ENCODE peak calls at places on chromosomes 5 and 9, in four cellular contexts. C is HepG2, Z is GM12878, N is H1. E is an unnamed sample.

GRCh38 chr9:135567311-135567710 is 5.8 kb downstream of the PAEP start:
- DNase-seq in N (no peak), Z (no peak), C (no peak), E (no peak)

GRCh38 chr5:66869347-66869746 is 273.2 kb downstream of the MAST4 start:
- DNase-seq in C (no peak), Z (no peak), N (no peak), E (no peak)

GRCh38 chr5:18325431-18325830 is 691.2 kb downstream of the TAF11L14 start:
- DNase-seq in N (no peak), Z (no peak), C (no peak), E (no peak)

GRCh38 chr5:58357121-58357520 is 102.8 kb downstream of the PLK2 start:
- DNase-seq in Z (no peak), C (no peak), N (no peak), E (no peak)

GRCh38 chr9:86766912-86767311 is 180.4 kb downstream of the GAS1 start:
- DNase-seq in C (peak; percentile 13), Z (no peak), N (peak; percentile 7), E (no peak)

GRCh38 chr9:89844075-89844474 is 239.3 kb downstream of the GADD45G start:
- DNase-seq in C (no peak), N (no peak), Z (no peak), E (no peak)

GRCh38 chr5:28014779-28015178 is 976.4 kb upstream of the CDH9 start:
- DNase-seq in Z (no peak), N (no peak), C (peak; percentile 48), E (peak; percentile 18)

GRCh38 chr9:129509508-129509907 is 111.4 kb downstream of the C9orf50 start:
- DNase-seq in N (no peak), Z (no peak), C (no peak), E (no peak)

GRCh38 chr9:90706230-90706629 is 63.6 kb upstream of the DIRAS2 start:
- DNase-seq in C (no peak), Z (no peak), N (no peak), E (no peak)

GRCh38 chr9:137555179-137555578 is 3.5 kb downstream of the MRPL41 start:
- DNase-seq in N (no peak), C (no peak), Z (no peak), E (no peak)

GRCh38 chr5:145780961-145781360 is 54.2 kb downstream of the PRELID2 start:
- DNase-seq in Z (no peak), C (no peak), N (no peak), E (no peak)

GRCh38 chr5:149195337-149195887 is 54.1 kb downstream of the ABLIM3 start:
- DNase-seq in Z (no peak), C (no peak), N (no peak), E (no peak)

GRCh38 chr5:166909040-166909439 is 1382.4 kb upstream of the WWC1 start:
- DNase-seq in N (no peak), C (no peak), Z (no peak), E (no peak)

GRCh38 chr9:99426443-99426842 is 204.4 kb downstream of the SEC61B start:
- DNase-seq in N (no peak), Z (no peak), C (no peak), E (no peak)

GRCh38 chr5:157917909-157918809 is 59.2 kb upstream of the CLINT1 start:
- DNase-seq in N (peak; percentile 50), Z (no peak), C (peak; percentile 58), E (peak; percentile 56)

GRCh38 chr9:26321935-26322334 is 570.7 kb downstream of the CAAP1 start:
- DNase-seq in Z (no peak), N (no peak), C (no peak), E (no peak)

GRCh38 chr5:71882826-71883744 is 164.0 kb downstream of the CARTPT start:
- DNase-seq in C (no peak), N (no peak), Z (no peak), E (no peak)

GRCh38 chr5:52579391-52579790 is 208.3 kb upstream of the ITGA1 start:
- DNase-seq in Z (no peak), C (no peak), N (no peak), E (no peak)

GRCh38 chr5:176771102-176771845 is 39.1 kb upstream of the UNC5A start:
- DNase-seq in N (no peak), C (no peak), Z (no peak), E (no peak)

GRCh38 chr9:72297516-72297915 is 67.5 kb downstream of the ZFAND5 start:
- DNase-seq in C (no peak), Z (no peak), N (no peak), E (no peak)

GRCh38 chr5:59621477-59621876 is 272.0 kb downstream of the PDE4D start:
- DNase-seq in C (no peak), Z (no peak), N (no peak), E (no peak)

GRCh38 chr5:125484272-125485002 is 738.0 kb upstream of the ZNF608 start:
- DNase-seq in Z (no peak), C (no peak), N (no peak), E (no peak)

GRCh38 chr5:113264061-113264460 is 170.7 kb downstream of the TSSK1B start:
- DNase-seq in Z (no peak), N (no peak), C (no peak), E (no peak)

GRCh38 chr5:134143431-134143830 is 28.9 kb downstream of the TCF7 start:
- DNase-seq in C (no peak), N (no peak), Z (no peak), E (no peak)

GRCh38 chr9:114906922-114907571 is 23.3 kb downstream of the TNFSF8 start:
- DNase-seq in C (peak; percentile 55), N (peak; percentile 63), Z (no peak), E (peak; percentile 75)

GRCh38 chr9:132752877-132753592 is 82.8 kb downstream of the GTF3C4 start:
- DNase-seq in C (no peak), Z (no peak), N (no peak), E (no peak)

GRCh38 chr9:134063088-134063875 is 4.5 kb downstream of the BRD3 start:
- DNase-seq in N (no peak), Z (no peak), C (no peak), E (no peak)

GRCh38 chr5:74290634-74291033 is 349.9 kb downstream of the ENC1 start:
- DNase-seq in N (no peak), Z (no peak), C (peak; percentile 7), E (no peak)

GRCh38 chr5:123785160-123786001 is 273.4 kb downstream of the CSNK1G3 start:
- DNase-seq in N (no peak), C (no peak), Z (no peak), E (no peak)

GRCh38 chr9:97848582-97849237 is 4.3 kb upstream of the FOXE1 start:
- DNase-seq in C (no peak), N (no peak), Z (no peak), E (no peak)

GRCh38 chr5:72441861-72442540 is 65.2 kb downstream of the ZNF366 start:
- DNase-seq in C (no peak), Z (no peak), N (no peak), E (no peak)

GRCh38 chr9:114023961-114024360 is 54.1 kb downstream of the AMBP start:
- DNase-seq in Z (no peak), N (no peak), C (no peak), E (no peak)

GRCh38 chr5:12570688-12571087 is 666.4 kb upstream of the CTNND2 start:
- DNase-seq in C (no peak), Z (no peak), N (no peak), E (no peak)

GRCh38 chr5:93677344-93678021 is 63.9 kb downstream of the POU5F2 start:
- DNase-seq in C (peak; percentile 82), Z (no peak), N (peak; percentile 13), E (peak; percentile 47)

GRCh38 chr9:38120961-38121360 is 51.9 kb upstream of the SHB start:
- DNase-seq in N (no peak), Z (no peak), C (no peak), E (no peak)

GRCh38 chr9:108953983-108954574 is 19.9 kb downstream of the ABITRAM start:
- DNase-seq in C (peak; percentile 61), Z (no peak), N (no peak), E (peak; percentile 16)

GRCh38 chr5:96247097-96247675 is 185.9 kb downstream of the PCSK1 start:
- DNase-seq in Z (no peak), N (no peak), C (no peak), E (no peak)

GRCh38 chr9:110776207-110776606 is 107.6 kb downstream of the MUSK start:
- DNase-seq in C (no peak), N (no peak), Z (no peak), E (no peak)

GRCh38 chr9:110777201-110777842 is 108.7 kb downstream of the MUSK start:
- DNase-seq in N (no peak), Z (no peak), C (no peak), E (no peak)

GRCh38 chr9:110782701-110783100 is 114.1 kb downstream of the MUSK start:
- DNase-seq in C (no peak), Z (no peak), N (no peak), E (no peak)

GRCh38 chr9:110775724-110776123 is 107.1 kb downstream of the MUSK start:
- DNase-seq in N (no peak), C (no peak), Z (no peak), E (no peak)

GRCh38 chr9:110777843-110778215 is 109.2 kb downstream of the MUSK start:
- DNase-seq in N (no peak), Z (no peak), C (no peak), E (no peak)
- H3K9ac ChIP-seq in N (no peak overlapping the region), Z (no peak overlapping the region), C (no peak overlapping the region), E (no peak overlapping the region)

DNA sequence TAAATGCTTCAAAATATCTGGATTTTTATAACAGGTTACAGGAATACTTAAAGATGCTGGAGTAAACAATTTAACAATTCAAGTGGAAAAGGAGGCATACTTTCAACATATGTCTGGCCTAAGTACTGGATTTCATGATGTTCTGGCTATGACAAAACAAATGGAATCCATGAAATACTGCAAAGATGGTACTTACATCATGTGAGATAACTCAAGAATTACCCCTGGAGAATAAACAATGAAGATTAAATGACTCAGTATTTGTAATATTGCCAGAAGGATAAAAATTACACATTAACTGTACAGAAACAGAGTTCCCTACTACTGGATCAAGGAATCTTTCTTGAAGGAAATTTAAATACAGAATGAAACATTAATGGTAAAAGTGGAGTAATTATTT is 35.6 kb downstream of the SLC30A5 start:
- DNase-seq in Z (no peak), C (no peak), N (no peak), E (no peak)
- TF ChIP-seq SUZ12 in Z (no peak), C (no peak), N (no peak), E (no peak)

GRCh38 chr5:156913719-156914370 is 49.2 kb downstream of the TIMD4 start:
- DNase-seq in Z (peak; percentile 68), N (peak; percentile 77), C (no peak), E (peak; percentile 81)
- H3K9ac ChIP-seq in Z (peak overlapping the region; percentile 36), N (no peak overlapping the region), C (no peak overlapping the region), E (no peak overlapping the region)

DNA sequence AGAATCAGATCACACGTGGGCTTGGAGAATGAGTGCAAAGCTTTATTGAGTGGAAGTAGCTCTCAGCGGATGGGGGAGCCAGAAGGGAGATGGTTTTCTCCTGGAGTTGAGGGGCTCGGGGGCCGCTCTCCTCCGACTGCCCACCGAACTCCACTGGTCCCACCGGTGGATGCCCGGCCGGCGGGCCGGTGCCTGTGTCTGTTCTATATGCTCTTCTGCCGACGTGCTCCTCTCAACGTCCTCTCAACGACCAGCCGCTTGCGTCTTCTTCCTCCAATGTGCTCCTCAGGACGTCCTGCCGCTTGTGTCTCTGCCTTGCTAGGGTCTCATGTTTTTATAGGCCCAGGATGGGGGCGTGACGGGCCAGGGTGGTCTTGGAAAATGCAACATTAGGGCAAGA is 161.9 kb downstream of the MUSK start:
- DNase-seq in Z (no peak), N (no peak), C (no peak), E (no peak)
- TF ChIP-seq SUZ12 in Z (no peak), N (no peak), C (no peak), E (no peak)

GRCh38 chr5:172417983-172418630 is 36.2 kb downstream of the SH3PXD2B start:
- DNase-seq in C (peak; percentile 20), N (no peak), Z (no peak), E (no peak)
- H3K9ac ChIP-seq in C (no peak overlapping the region), N (no peak overlapping the region), Z (no peak overlapping the region), E (no peak overlapping the region)

GRCh38 chr9:93321220-93321610 is 130.3 kb upstream of the FAM120A start:
- DNase-seq in N (no peak), C (no peak), Z (no peak), E (no peak)
- TF ChIP-seq SUZ12 in N (no peak), C (no peak), Z (no peak), E (no peak)

E was measured in NT2/D1.